ENCODE peak calls at places on chromosomes 5 and 9, in eight cellular contexts. D, K, F, C, Q, I, Y and R are unnamed samples.
A peak's percentile ranks its signal among the peaks of the same experiment; 100 is the strongest.

GRCh38 chr5:149731617-149732400 is 1.7 kb downstream of the PPARGC1B start:
- DNase-seq in Y (peak; percentile 27), I (peak; percentile 51), Q (peak; percentile 82), D (no peak), F (peak; percentile 35), K (peak; percentile 89), C (no peak), R (peak; percentile 58)

GRCh38 chr5:133861161-133861737 is 107.2 kb downstream of the C5orf15 start:
- DNase-seq in Y (no peak), K (no peak), D (no peak), C (no peak), I (no peak), Q (no peak), F (no peak), R (no peak)

GRCh38 chr5:136001531-136001930 is 27.3 kb upstream of the TGFBI start:
- DNase-seq in Q (no peak), I (no peak), F (no peak), K (no peak), C (no peak), D (no peak), Y (no peak), R (no peak)

GRCh38 chr5:38621840-38622513 is 65.5 kb upstream of the LIFR start:
- DNase-seq in F (no peak), Y (no peak), C (no peak), K (no peak), I (no peak), D (no peak), Q (no peak), R (no peak)

GRCh38 chr5:29697786-29698414 is 1495.6 kb upstream of the CDH6 start:
- DNase-seq in Q (peak; percentile 80), Y (no peak), F (no peak), K (no peak), D (peak; percentile 27), C (no peak), I (no peak), R (peak; percentile 16)

GRCh38 chr9:106590759-106591505 is 272.0 kb upstream of the ZNF462 start:
- DNase-seq in F (no peak), D (no peak), I (no peak), Y (no peak), Q (no peak), K (no peak), C (no peak), R (no peak)

GRCh38 chr5:169547508-169547907 is 36.1 kb upstream of the SPDL1 start:
- DNase-seq in Y (no peak), C (no peak), F (no peak), K (no peak), D (no peak), Q (no peak), I (no peak), R (no peak)

GRCh38 chr5:147397616-147398015 is 112.3 kb downstream of the DPYSL3 start:
- DNase-seq in Q (no peak), D (no peak), K (no peak), Y (no peak), F (no peak), C (no peak), I (no peak), R (no peak)

GRCh38 chr9:131994364-131995110 is 85.1 kb downstream of the MED27 start:
- DNase-seq in F (no peak), Q (no peak), Y (no peak), I (no peak), D (no peak), K (no peak), C (no peak), R (no peak)